ENCODE peak calls at places on chromosome 21, in four cellular contexts. B is H1, O is WTC11, W is K562. K is an unnamed sample.

GRCh38 chr21:19510653-19511052 is 1107.1 kb upstream of the TMPRSS15 start:
- DNase-seq in O (no peak), B (no peak), W (no peak), K (no peak)

GRCh38 chr21:42164064-42164789 is 54.7 kb upstream of the ABCG1 start:
- DNase-seq in W (no peak), O (peak), B (no peak), K (peak)

GRCh38 chr21:28974531-28975227 is 18.0 kb downstream of the LTN1 start:
- DNase-seq in O (no peak), B (no peak), W (no peak), K (no peak)

GRCh38 chr21:41064325-41064724 is 103.6 kb upstream of the BACE2 start:
- DNase-seq in B (no peak), W (no peak), O (no peak), K (peak)

GRCh38 chr21:35189077-35189863 is 140.2 kb upstream of the RUNX1 start:
- DNase-seq in B (no peak), W (no peak), O (no peak), K (peak)

GRCh38 chr21:20404915-20405314 is 593.3 kb upstream of the NCAM2 start:
- DNase-seq in B (no peak), O (no peak), W (no peak), K (no peak)

GRCh38 chr21:19810779-19811178 is 1187.4 kb upstream of the NCAM2 start:
- DNase-seq in W (no peak), O (no peak), B (no peak), K (no peak)

GRCh38 chr21:41600556-41600955 is 92.6 kb upstream of the TMPRSS2 start:
- DNase-seq in W (no peak), B (no peak), O (no peak), K (no peak)

GRCh38 chr21:31500976-31501375 is 156.9 kb upstream of the TIAM1 start:
- DNase-seq in B (no peak), W (no peak), O (no peak), K (no peak)

GRCh38 chr21:42593007-42593814 is 60.2 kb upstream of the PDE9A start:
- DNase-seq in O (peak), W (peak), B (peak), K (peak)

GRCh38 chr21:15826908-15827601 is 97.3 kb downstream of the USP25 start:
- DNase-seq in W (no peak), B (no peak), O (no peak), K (no peak)

GRCh38 chr21:35833991-35834390 is 226.3 kb downstream of the SETD4 start:
- DNase-seq in B (no peak), W (no peak), O (no peak), K (no peak)

GRCh38 chr21:27787046-27787445 is 820.2 kb upstream of the ADAMTS5 start:
- DNase-seq in O (no peak), B (no peak), W (no peak), K (no peak)

GRCh38 chr21:36859744-36860501 is 106.5 kb downstream of the HLCS start:
- DNase-seq in B (peak), W (peak), O (peak), K (peak)

GRCh38 chr21:32257952-32258785 is 20.7 kb downstream of the MIS18A start:
- DNase-seq in B (peak), O (peak), W (peak), K (peak)

GRCh38 chr21:44065428-44065827 is 41.8 kb upstream of the PWP2 start:
- DNase-seq in O (no peak), W (no peak), B (no peak), K (no peak)

GRCh38 chr21:44294391-44295162 is 5.3 kb upstream of the PFKL start:
- DNase-seq in O (no peak), W (no peak), B (no peak), K (no peak)

GRCh38 chr21:28832013-28832714 is 160.5 kb downstream of the LTN1 start:
- DNase-seq in W (no peak), O (no peak), B (no peak), K (no peak)

GRCh38 chr21:43766734-43767497 is 9.2 kb downstream of the CSTB start:
- DNase-seq in W (no peak), B (no peak), O (no peak), K (no peak)

GRCh38 chr21:29933088-29933487 is 6.7 kb downstream of the GRIK1 start:
- DNase-seq in O (no peak), W (no peak), B (no peak), K (no peak)

GRCh38 chr21:27631471-27631870 is 664.6 kb upstream of the ADAMTS5 start:
- DNase-seq in W (no peak), O (no peak), B (no peak), K (no peak)

GRCh38 chr21:31284797-31285397 is 59.2 kb downstream of the TIAM1 start:
- DNase-seq in O (no peak), B (no peak), W (no peak), K (no peak)

GRCh38 chr21:23218667-23219066 is 2220.5 kb downstream of the NCAM2 start:
- DNase-seq in B (no peak), W (no peak), O (no peak), K (no peak)

GRCh38 chr21:36551731-36552457 is 72.0 kb upstream of the CLDN14 start:
- DNase-seq in O (no peak), W (no peak), B (peak), K (no peak)

GRCh38 chr21:29347274-29347681 is 48.6 kb downstream of the BACH1 start:
- DNase-seq in W (no peak), O (no peak), B (no peak), K (no peak)

GRCh38 chr21:35291963-35292627 is 243.0 kb upstream of the RUNX1 start:
- DNase-seq in B (no peak), O (no peak), W (no peak), K (no peak)

GRCh38 chr21:27564684-27565280 is 597.9 kb upstream of the ADAMTS5 start:
- DNase-seq in O (peak), B (no peak), W (no peak), K (peak)

GRCh38 chr21:39381009-39381408 is 32.1 kb upstream of the HMGN1 start:
- DNase-seq in B (no peak), W (no peak), O (no peak), K (peak)

GRCh38 chr21:36792505-36792967 is 93.6 kb downstream of the SIM2 start:
- DNase-seq in O (no peak), W (no peak), B (no peak), K (no peak)

DNA sequence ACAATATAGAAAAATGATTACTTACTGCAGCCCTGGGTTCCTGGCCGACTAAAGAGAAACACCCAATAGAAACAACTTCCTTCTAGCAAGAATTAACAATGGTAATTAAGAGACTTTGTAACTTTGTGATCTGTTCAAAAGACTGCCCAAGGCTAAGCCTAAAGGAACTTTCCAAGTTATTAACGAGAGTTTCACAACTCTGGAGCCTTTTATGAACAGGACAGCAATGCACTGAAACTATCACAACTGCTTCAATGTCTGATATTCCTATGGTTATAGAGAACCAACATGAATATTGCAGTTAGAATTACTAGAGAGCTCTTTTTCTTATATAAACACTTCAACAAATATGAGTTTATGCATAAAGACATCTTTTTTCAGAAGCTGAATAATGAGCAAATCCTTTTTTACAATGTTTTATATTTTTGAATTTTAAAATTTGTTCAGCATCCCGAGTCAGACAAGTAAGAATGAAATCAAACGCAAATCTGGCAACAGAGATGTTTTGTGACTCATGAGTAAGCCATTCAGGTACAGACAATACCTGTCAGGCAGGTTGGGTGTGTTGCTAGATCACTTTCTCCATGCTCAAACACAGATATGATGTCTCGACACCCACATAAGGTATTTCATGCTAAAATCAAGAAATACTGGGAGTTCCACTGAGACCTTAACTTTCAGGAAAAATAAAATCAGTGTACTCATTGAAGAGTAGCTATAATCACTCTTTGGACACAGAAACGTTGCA is 22.2 kb upstream of the KCNJ15 start:
- DNase-seq in B (no peak), W (no peak), O (no peak), K (no peak)
- TF ChIP-seq TEAD4 in B (no peak), W (no peak), O (no peak), K (no peak)

DNA sequence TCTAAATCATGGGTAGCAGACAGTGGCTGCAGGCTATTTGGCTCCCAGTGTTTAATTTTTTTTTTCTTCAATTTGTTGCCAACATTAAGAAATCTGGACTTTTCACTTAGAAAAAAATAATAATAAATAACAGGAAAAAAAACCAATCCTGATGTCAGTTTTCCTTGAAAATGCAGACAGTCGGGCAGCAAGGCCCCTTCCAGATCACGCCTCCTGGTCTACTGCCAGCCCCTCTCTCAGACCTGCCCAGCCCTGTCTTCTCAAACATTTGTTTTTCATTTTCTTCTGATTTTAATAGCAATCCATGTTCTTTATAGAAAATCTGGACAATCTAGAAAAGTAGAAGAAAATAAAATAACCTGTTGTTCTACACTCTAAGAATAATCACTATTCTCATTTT is 15.5 kb downstream of the IFNGR2 start:
- DNase-seq in W (no peak), O (no peak), B (no peak), K (no peak)
- TF ChIP-seq TEAD4 in W (no peak), O (no peak), B (no peak), K (no peak)

GRCh38 chr21:25813917-25814316 is 79.1 kb downstream of the GABPA start:
- DNase-seq in W (no peak), O (no peak), B (no peak), K (no peak)

GRCh38 chr21:25806053-25806452 is 71.3 kb downstream of the GABPA start:
- DNase-seq in O (no peak), W (no peak), B (no peak), K (no peak)

GRCh38 chr21:25811186-25811585 is 76.4 kb downstream of the GABPA start:
- DNase-seq in O (no peak), W (no peak), B (no peak), K (no peak)

DNA sequence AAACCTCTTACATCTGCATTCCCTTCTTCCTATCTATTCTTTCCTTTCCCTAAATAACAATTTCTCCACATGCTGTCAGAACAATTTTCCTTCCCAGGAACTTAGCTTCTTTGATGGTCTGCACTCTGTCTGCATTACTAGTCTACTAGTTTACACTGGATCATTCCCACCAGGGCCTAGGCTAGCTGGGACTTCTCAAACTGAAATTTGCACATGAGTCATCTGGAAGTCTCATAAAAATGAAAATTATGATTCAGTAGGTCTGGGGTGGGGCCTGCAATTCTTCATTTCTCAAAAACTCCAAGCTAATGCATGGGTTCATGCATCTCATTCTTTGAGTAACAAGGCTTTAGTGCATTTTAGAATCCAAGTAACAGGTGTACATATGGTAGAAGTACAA is 74.2 kb downstream of the GABPA start:
- DNase-seq in W (no peak), B (no peak), O (no peak), K (no peak)
- TF ChIP-seq TEAD4 in W (no peak), B (no peak), O (no peak), K (no peak)

GRCh38 chr21:26027696-26028095 is 142.9 kb downstream of the APP start:
- DNase-seq in W (no peak), O (no peak), B (no peak), K (no peak)

GRCh38 chr21:26028183-26028582 is 142.4 kb downstream of the APP start:
- DNase-seq in O (no peak), W (no peak), B (no peak), K (no peak)

GRCh38 chr21:26032263-26032662 is 138.3 kb downstream of the APP start:
- DNase-seq in W (no peak), O (no peak), B (no peak), K (no peak)
- TF ChIP-seq TEAD4 in W (no peak), O (no peak), B (no peak), K (no peak)

GRCh38 chr21:17552410-17552809 is 39.6 kb downstream of the CXADR start:
- DNase-seq in W (no peak), O (no peak), B (no peak), K (no peak)
- TF ChIP-seq TEAD4 in W (no peak), O (no peak), B (no peak), K (no peak)

GRCh38 chr21:45555557-45556301 is 13.5 kb upstream of the SLC19A1 start:
- DNase-seq in O (peak), W (peak), B (peak), K (peak)
- TF ChIP-seq TEAD4 in O (no peak), W (peak), B (no peak), K (no peak)

GRCh38 chr21:45374826-45375455 is 30.0 kb upstream of the COL18A1 start:
- DNase-seq in B (no peak), O (no peak), W (no peak), K (no peak)

GRCh38 chr21:45378258-45378966 is 26.6 kb upstream of the COL18A1 start:
- DNase-seq in B (peak), O (peak), W (no peak), K (no peak)

GRCh38 chr21:45377866-45378257 is 27.1 kb upstream of the COL18A1 start:
- DNase-seq in B (peak), O (no peak), W (no peak), K (no peak)

GRCh38 chr21:45377325-45377709 is 27.6 kb upstream of the COL18A1 start:
- DNase-seq in B (no peak), O (no peak), W (no peak), K (no peak)

GRCh38 chr21:45376459-45377324 is 28.3 kb upstream of the COL18A1 start:
- DNase-seq in O (no peak), W (no peak), B (peak), K (no peak)
- TF ChIP-seq TEAD4 in O (no peak), W (no peak), B (no peak), K (no peak)

GRCh38 chr21:14687277-14687642 is 141.1 kb upstream of the SAMSN1 start:
- DNase-seq in B (no peak), O (no peak), W (no peak), K (no peak)

GRCh38 chr21:14683021-14683420 is 136.9 kb upstream of the SAMSN1 start:
- DNase-seq in B (no peak), W (no peak), O (no peak), K (no peak)

GRCh38 chr21:14684071-14684470 is 138.0 kb upstream of the SAMSN1 start:
- DNase-seq in W (no peak), B (no peak), O (no peak), K (no peak)

GRCh38 chr21:14686466-14687276 is 140.6 kb upstream of the SAMSN1 start:
- DNase-seq in O (no peak), B (no peak), W (no peak), K (no peak)

GRCh38 chr21:14685568-14685967 is 139.5 kb upstream of the SAMSN1 start:
- DNase-seq in O (no peak), W (no peak), B (no peak), K (no peak)
- TF ChIP-seq TEAD4 in O (no peak), W (no peak), B (no peak), K (no peak)

GRCh38 chr21:33971492-33972013 is 55.9 kb upstream of the ATP5PO start:
- DNase-seq in O (no peak), B (peak), W (no peak), K (no peak)
- TF ChIP-seq TEAD4 in O (peak), B (peak), W (no peak), K (peak)

K was measured in SK-N-SH.